ENCODE peak calls at places on chromosome 10, in four cellular contexts. S is suprapubic skin, O is A549, N is uterus. U is an unnamed sample.

GRCh38 chr10:8013011-8013410 is 41.5 kb upstream of the GATA3 start:
- DNase-seq in O (peak; percentile 13), S (no peak), N (no peak), U (no peak)

GRCh38 chr10:108544500-108545120 is 1378.7 kb downstream of the XPNPEP1 start:
- DNase-seq in S (no peak), N (peak; percentile 44), O (peak; percentile 51), U (peak; percentile 64)

GRCh38 chr10:34236927-34237326 is 578.2 kb downstream of the PARD3 start:
- DNase-seq in S (no peak), N (no peak), O (no peak), U (no peak)

GRCh38 chr10:114437456-114438292 is 33.4 kb upstream of the AFAP1L2 start:
- DNase-seq in N (no peak), O (peak; percentile 41), S (no peak), U (no peak)

GRCh38 chr10:71835671-71836593 is 15.1 kb downstream of the PSAP start:
- DNase-seq in O (no peak), S (no peak), N (peak; percentile 71), U (peak; percentile 65)

GRCh38 chr10:25632802-25633201 is 301.2 kb upstream of the MYO3A start:
- DNase-seq in S (no peak), O (no peak), N (no peak), U (no peak)

GRCh38 chr10:46285966-46286620 is 704 bp upstream of the ANTXRL start:
- DNase-seq in S (peak; percentile 65), N (no peak), O (no peak), U (no peak)

GRCh38 chr10:50512743-50513416 is 110.9 kb downstream of the SGMS1 start:
- DNase-seq in O (no peak), N (no peak), S (no peak), U (no peak)

GRCh38 chr10:72008096-72008933 is 44.1 kb downstream of the CHST3 start:
- DNase-seq in O (no peak), S (no peak), N (no peak), U (no peak)

GRCh38 chr10:4546500-4546899 is 279.5 kb upstream of the AKR1E2 start:
- DNase-seq in O (no peak), N (no peak), S (no peak), U (no peak)

GRCh38 chr10:28036587-28036986 is 37.7 kb upstream of the ODAD2 start:
- DNase-seq in O (no peak), S (no peak), N (no peak), U (no peak)

GRCh38 chr10:29657719-29658274 is 23.0 kb upstream of the SVIL start:
- DNase-seq in O (no peak), S (no peak), N (no peak), U (no peak)

GRCh38 chr10:71077796-71078453 is 134.4 kb upstream of the UNC5B start:
- DNase-seq in O (no peak), N (no peak), S (peak; percentile 57), U (peak; percentile 3)

GRCh38 chr10:17836917-17837316 is 27.8 kb downstream of the MRC1 start:
- DNase-seq in S (no peak), N (no peak), O (peak; percentile 64), U (peak; percentile 24)

GRCh38 chr10:47264797-47265281 is 35.2 kb upstream of the GDF10 start:
- DNase-seq in S (no peak), N (no peak), O (no peak), U (no peak)

GRCh38 chr10:72309290-72310240 is 35.8 kb downstream of the DDIT4 start:
- DNase-seq in N (no peak), O (no peak), S (no peak), U (peak; percentile 79)

GRCh38 chr10:23453465-23453864 is 14.6 kb downstream of the OTUD1 start:
- DNase-seq in O (no peak), S (no peak), N (no peak), U (no peak)

GRCh38 chr10:28874210-28874609 is 196.9 kb downstream of the BAMBI start:
- DNase-seq in O (no peak), S (no peak), N (no peak), U (no peak)

GRCh38 chr10:11504566-11505285 is 106.7 kb downstream of the USP6NL start:
- DNase-seq in O (no peak), N (no peak), S (no peak), U (no peak)

GRCh38 chr10:102419561-102420442 is 834 bp upstream of the FBXL15 start:
- DNase-seq in O (peak; percentile 51), S (no peak), N (peak; percentile 63), U (peak; percentile 62)

GRCh38 chr10:94314913-94315545 is 47.7 kb downstream of the NOC3L start:
- DNase-seq in O (no peak), N (no peak), S (no peak), U (no peak)

GRCh38 chr10:88794731-88795130 is 7.8 kb upstream of the LIPM start:
- DNase-seq in S (no peak), O (no peak), N (no peak), U (no peak)

GRCh38 chr10:13412894-13413293 is 64.8 kb upstream of the SEPHS1 start:
- DNase-seq in O (no peak), N (no peak), S (no peak), U (no peak)

GRCh38 chr10:21518629-21519321 is 6.7 kb downstream of the SKIDA1 start:
- DNase-seq in S (no peak), N (no peak), O (peak; percentile 33), U (no peak)

GRCh38 chr10:31977440-31978157 is 49.0 kb upstream of the ARHGAP12 start:
- DNase-seq in N (no peak), O (peak; percentile 68), S (no peak), U (no peak)

GRCh38 chr10:49360271-49361177 is 35.4 kb downstream of the DRGX start:
- DNase-seq in N (no peak), O (no peak), S (peak; percentile 76), U (peak; percentile 65)

GRCh38 chr10:100972115-100972903 is 3.0 kb downstream of the SEMA4G start:
- DNase-seq in S (no peak), N (no peak), O (no peak), U (no peak)

GRCh38 chr10:31620236-31621151 is 301.5 kb downstream of the ZEB1 start:
- DNase-seq in N (peak; percentile 85), S (peak; percentile 88), O (peak; percentile 18), U (peak; percentile 83)

GRCh38 chr10:30701471-30702173 is 72.1 kb upstream of the LYZL2 start:
- DNase-seq in O (peak; percentile 57), N (peak; percentile 24), S (no peak), U (no peak)

GRCh38 chr10:102648889-102649752 is 4.8 kb downstream of the TRIM8 start:
- DNase-seq in N (no peak), S (no peak), O (no peak), U (peak; percentile 34)

GRCh38 chr10:19702215-19702614 is 114.0 kb upstream of the PLXDC2 start:
- DNase-seq in N (no peak), O (no peak), S (no peak), U (no peak)

GRCh38 chr10:1022413-1022812 is 3.2 kb downstream of the IDI2 start:
- DNase-seq in S (no peak), O (no peak), N (no peak), U (peak; percentile 35)

GRCh38 chr10:1020966-1021365 is 4.7 kb downstream of the IDI2 start:
- DNase-seq in N (no peak), O (no peak), S (no peak), U (no peak)

GRCh38 chr10:1020460-1020859 is 5.2 kb downstream of the IDI2 start:
- DNase-seq in S (no peak), O (no peak), N (no peak), U (no peak)

GRCh38 chr10:1015688-1016087 is 10.0 kb downstream of the IDI2 start:
- DNase-seq in N (no peak), S (no peak), O (no peak), U (no peak)

GRCh38 chr10:1019362-1019761 is 6.3 kb downstream of the IDI2 start:
- DNase-seq in S (no peak), N (no peak), O (no peak), U (no peak)
- TF ChIP-seq POLR2A in S (no peak), N (no peak), O (no peak), U (no peak)

GRCh38 chr10:122484276-122485060 is 23.1 kb downstream of the HTRA1 start:
- DNase-seq in N (no peak), O (no peak), S (no peak), U (no peak)
- H3K27ac ChIP-seq in N (peak overlapping the region; percentile 3), O (no peak overlapping the region), S (no peak overlapping the region), U (no peak overlapping the region)

GRCh38 chr10:68333452-68333851 is 724 bp upstream of the PBLD start:
- DNase-seq in S (no peak), N (no peak), O (no peak), U (no peak)

GRCh38 chr10:68330852-68331454 is 911 bp upstream of the HNRNPH3 start:
- DNase-seq in N (peak; percentile 52), S (no peak), O (peak; percentile 24), U (peak; percentile 35)

GRCh38 chr10:68333058-68333395 is 299 bp upstream of the PBLD start:
- DNase-seq in N (no peak), S (no peak), O (no peak), U (no peak)

GRCh38 chr10:68331455-68332258 is at the start of gene HNRNPH3:
- DNase-seq in O (peak; percentile 99), S (peak; percentile 99), N (peak; percentile 99), U (peak; percentile 98)

GRCh38 chr10:68332259-68333057 is at the start of gene PBLD:
- DNase-seq in S (peak; percentile 83), N (peak; percentile 73), O (peak; percentile 82), U (peak; percentile 78)
- TF ChIP-seq POLR2A in S (peak; percentile 81), N (peak; percentile 60), O (peak; percentile 73), U (peak; percentile 63)

GRCh38 chr10:78976825-78977760 is 91.7 kb upstream of the ZMIZ1 start:
- DNase-seq in S (no peak), N (no peak), O (no peak), U (no peak)
- H3K27ac ChIP-seq in S (peak overlapping the region; percentile 46), N (peak overlapping the region; percentile 67), O (peak overlapping the region; percentile 96), U (no peak overlapping the region)

GRCh38 chr10:125084191-125085186 is 75.9 kb downstream of the CTBP2 start:
- DNase-seq in O (peak; percentile 93), N (peak; percentile 59), S (no peak), U (peak; percentile 70)
- TF ChIP-seq POLR2A in O (no peak), N (no peak), S (no peak), U (no peak)

DNA sequence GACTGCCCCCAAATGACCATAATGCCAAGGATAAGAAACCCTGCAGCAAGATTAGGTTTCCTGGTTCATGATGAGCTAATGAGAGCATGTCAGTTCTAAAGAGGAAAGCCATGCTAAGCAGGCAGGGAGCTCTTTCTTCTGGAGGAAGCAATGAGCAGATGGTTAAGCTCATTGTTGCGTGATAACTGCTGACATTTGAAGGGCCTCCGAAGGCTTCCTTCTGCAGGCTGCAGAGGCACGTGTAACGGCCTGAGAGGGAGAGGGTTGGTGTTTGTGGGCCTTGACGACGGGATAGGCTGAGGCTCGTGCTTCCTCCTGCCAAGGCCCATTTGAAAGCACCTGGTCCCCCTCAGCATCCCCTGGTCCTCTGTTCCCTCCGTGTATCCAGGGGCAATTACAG is 63.5 kb upstream of the BTBD16 start:
- DNase-seq in S (no peak), O (no peak), N (no peak), U (no peak)
- H3K27ac ChIP-seq in S (no peak overlapping the region), O (no peak overlapping the region), N (no peak overlapping the region), U (no peak overlapping the region)

GRCh38 chr10:92829042-92829785 is 19.1 kb upstream of the EXOC6 start:
- DNase-seq in O (no peak), N (no peak), S (no peak), U (no peak)
- TF ChIP-seq POLR2A in O (no peak), N (no peak), S (no peak), U (no peak)

U was measured in heart left ventricle.